ENCODE peak calls at places on chromosomes 2 and 18, in nine cellular contexts. Y is GM10248, K is endothelial cell, H is heart right ventricle, P is brain microvascular endothelial cell, U is A549, B is WTC11, F is activated B cell treated with CpG ODN at 0.5 μM for 24 hours, T is endodermal cell. Z is an unnamed sample.

GRCh38 chr2:21972580-21972979 is 848.8 kb downstream of the TDRD15 start:
- DNase-seq in H (no peak), B (no peak), U (no peak), T (no peak), P (no peak), K (no peak), Y (no peak), F (no peak), Z (no peak)

GRCh38 chr2:74201596-74201995 is 3.2 kb downstream of the MTHFD2 start:
- DNase-seq in K (no peak), Y (no peak), H (no peak), P (no peak), U (no peak), T (no peak), B (no peak), F (no peak), Z (no peak)

GRCh38 chr18:43819873-43820272 is 542.6 kb upstream of the SYT4 start:
- DNase-seq in H (no peak), U (no peak), Y (no peak), K (no peak), P (no peak), B (no peak), T (no peak), F (no peak), Z (no peak)

GRCh38 chr2:241391892-241392665 is 36.0 kb downstream of the FARP2 start:
- DNase-seq in K (peak; percentile 27), F (no peak), T (peak; percentile 76), B (peak; percentile 27), P (no peak), Y (peak; percentile 49), U (no peak), H (no peak), Z (no peak)

GRCh38 chr2:104179644-104180043 is 674.3 kb upstream of the POU3F3 start:
- DNase-seq in B (no peak), K (no peak), F (no peak), P (no peak), U (no peak), T (no peak), H (no peak), Y (no peak), Z (no peak)

GRCh38 chr2:54083440-54083839 is 32.0 kb upstream of the ACYP2 start:
- DNase-seq in T (no peak), F (no peak), U (no peak), Y (no peak), B (no peak), P (no peak), K (no peak), H (no peak), Z (no peak)

GRCh38 chr2:144812288-144812687 is 292.4 kb upstream of the ZEB2 start:
- DNase-seq in Y (no peak), U (no peak), K (no peak), P (no peak), T (no peak), H (no peak), F (no peak), B (no peak), Z (no peak)

GRCh38 chr18:59779979-59780378 is 82.8 kb upstream of the CCBE1 start:
- DNase-seq in P (peak; percentile 64), U (no peak), F (no peak), Y (no peak), K (no peak), T (no peak), B (no peak), H (no peak), Z (no peak)

GRCh38 chr2:201057089-201057499 is 14.4 kb downstream of the HYCC2 start:
- DNase-seq in H (no peak), P (peak; percentile 31), U (no peak), T (no peak), B (no peak), K (no peak), Y (no peak), F (no peak), Z (no peak)

GRCh38 chr18:31099490-31100230 is 2.6 kb downstream of the DSC2 start:
- DNase-seq in K (no peak), P (no peak), Y (no peak), T (no peak), H (no peak), B (no peak), U (no peak), F (no peak), Z (no peak)

GRCh38 chr2:19355416-19355821 is 3.0 kb downstream of the OSR1 start:
- DNase-seq in U (no peak), K (no peak), P (no peak), H (no peak), Y (peak; percentile 11), T (no peak), B (no peak), F (no peak), Z (no peak)

GRCh38 chr2:241993386-241994005 is 124.0 kb downstream of the RTP5 start:
- DNase-seq in H (no peak), Y (no peak), B (no peak), P (no peak), F (no peak), U (no peak), K (no peak), T (no peak), Z (no peak)

GRCh38 chr18:78981652-78981955 is 2.0 kb downstream of the SALL3 start:
- DNase-seq in H (no peak), Y (no peak), B (no peak), U (no peak), T (no peak), P (no peak), F (no peak), K (no peak), Z (no peak)

GRCh38 chr18:55422456-55423185 is 165.4 kb downstream of the TCF4 start:
- DNase-seq in T (no peak), H (peak; percentile 27), K (no peak), U (no peak), Y (no peak), P (no peak), F (no peak), B (no peak), Z (no peak)

GRCh38 chr2:61117534-61117933 is 44.5 kb upstream of the C2orf74 start:
- DNase-seq in B (no peak), H (no peak), U (no peak), Y (no peak), T (no peak), P (no peak), K (no peak), F (no peak), Z (no peak)

GRCh38 chr2:142165790-142166189 is 35.0 kb upstream of the LRP1B start:
- DNase-seq in Y (peak; percentile 12), F (no peak), K (peak; percentile 26), P (peak; percentile 88), U (peak; percentile 11), H (no peak), B (peak; percentile 21), T (peak; percentile 73), Z (no peak)

GRCh38 chr18:37717656-37718055 is 152.1 kb upstream of the CELF4 start:
- DNase-seq in H (no peak), F (no peak), T (no peak), U (no peak), P (no peak), K (no peak), B (no peak), Y (no peak), Z (no peak)

GRCh38 chr2:10814571-10815331 is 2.2 kb upstream of the PDIA6 start:
- DNase-seq in Y (no peak), K (no peak), H (no peak), B (no peak), F (no peak), T (peak; percentile 77), U (no peak), P (no peak), Z (no peak)
- TF ChIP-seq CTCF in Y (no peak), K (no peak), H (no peak), B (no peak), F (no peak), T (peak; percentile 45), U (no peak), P (peak; percentile 28), Z (no peak)

GRCh38 chr2:186599186-186599778 is 9.4 kb downstream of the ITGAV start:
- DNase-seq in B (no peak), U (no peak), F (no peak), H (no peak), K (no peak), Y (no peak), T (no peak), P (peak; percentile 40), Z (no peak)
- TF ChIP-seq CTCF in B (no peak), U (no peak), F (no peak), H (no peak), K (no peak), Y (no peak), T (no peak), P (no peak), Z (no peak)

GRCh38 chr2:152174574-152174973 is 989 bp downstream of the STAM2 start:
- DNase-seq in H (no peak), B (no peak), T (no peak), K (no peak), Y (no peak), U (no peak), P (no peak), F (no peak), Z (no peak)

GRCh38 chr2:152175012-152175367 is 573 bp downstream of the STAM2 start:
- DNase-seq in U (no peak), F (no peak), T (no peak), Y (no peak), B (no peak), H (no peak), P (no peak), K (no peak), Z (no peak)

GRCh38 chr2:152171733-152172132 is 3.8 kb downstream of the STAM2 start:
- DNase-seq in P (no peak), H (no peak), U (no peak), F (no peak), T (no peak), K (no peak), B (no peak), Y (no peak), Z (no peak)

GRCh38 chr2:152175368-152176112 is at the start of gene STAM2:
- DNase-seq in Y (peak; percentile 94), B (peak; percentile 93), P (peak; percentile 88), H (peak; percentile 95), F (peak; percentile 94), K (peak; percentile 98), T (peak; percentile 98), U (peak; percentile 88), Z (peak; percentile 99)

GRCh38 chr2:152176113-152176714 is 651 bp upstream of the STAM2 start:
- DNase-seq in U (peak; percentile 25), H (no peak), P (peak; percentile 23), B (no peak), F (no peak), Y (peak; percentile 35), K (no peak), T (no peak), Z (no peak)
- TF ChIP-seq CTCF in U (no peak), H (no peak), P (no peak), B (no peak), F (no peak), Y (no peak), K (peak; percentile 44), T (no peak), Z (no peak)

GRCh38 chr2:135741395-135742306 is at the start of gene UBXN4:
- DNase-seq in F (peak; percentile 81), P (peak; percentile 99), T (peak; percentile 99), U (peak; percentile 91), B (peak; percentile 96), Y (peak; percentile 95), H (peak; percentile 97), K (peak; percentile 94), Z (peak; percentile 85)
- TF ChIP-seq CTCF in F (no peak), P (peak; percentile 60), T (peak; percentile 85), U (no peak), B (peak; percentile 62), Y (peak; percentile 35), H (peak; percentile 44), K (peak; percentile 58), Z (peak; percentile 70)

Z was measured in neural crest cell.